ENCODE peak calls at places on chromosomes 5 and 9, in seven cellular contexts. R is HepG2, B is sigmoid colon, E is breast epithelium, G is H54, Q is esophagus squamous epithelium, S is heart left ventricle. W is an unnamed sample.
A peak's percentile ranks its signal among the peaks of the same experiment; 100 is the strongest.

GRCh38 chr5:11504794-11505193 is 399.5 kb downstream of the CTNND2 start:
- DNase-seq in B (no peak), E (no peak), Q (no peak), G (peak; percentile 9), R (no peak), S (no peak), W (no peak)

GRCh38 chr9:12889402-12890106 is 114.7 kb downstream of the LURAP1L start:
- DNase-seq in G (no peak), B (no peak), Q (no peak), R (no peak), E (no peak), S (no peak), W (no peak)

GRCh38 chr5:66242050-66242449 is 98.0 kb downstream of the SREK1 start:
- DNase-seq in R (no peak), E (no peak), S (no peak), G (peak; percentile 32), B (no peak), Q (no peak), W (no peak)

GRCh38 chr5:86880785-86881492 is 263.2 kb downstream of the COX7C start:
- DNase-seq in S (peak; percentile 31), G (peak; percentile 15), Q (no peak), E (no peak), B (no peak), R (peak; percentile 84), W (peak; percentile 13)

GRCh38 chr9:107586493-107586892 is 96.9 kb upstream of the KLF4 start:
- DNase-seq in G (no peak), S (no peak), R (no peak), E (no peak), Q (no peak), B (no peak), W (no peak)

GRCh38 chr9:111795557-111795839 is 761 bp upstream of the SHOC1 start:
- DNase-seq in E (no peak), Q (no peak), R (no peak), S (no peak), B (no peak), G (no peak), W (no peak)

GRCh38 chr5:93637697-93638096 is 54.7 kb downstream of the NR2F1 start:
- DNase-seq in Q (no peak), R (peak; percentile 7), G (no peak), E (no peak), B (no peak), S (no peak), W (no peak)

GRCh38 chr9:21933281-21933680 is 60.9 kb downstream of the CDKN2A start:
- DNase-seq in S (no peak), Q (no peak), G (no peak), E (no peak), B (no peak), R (no peak), W (no peak)

DNA sequence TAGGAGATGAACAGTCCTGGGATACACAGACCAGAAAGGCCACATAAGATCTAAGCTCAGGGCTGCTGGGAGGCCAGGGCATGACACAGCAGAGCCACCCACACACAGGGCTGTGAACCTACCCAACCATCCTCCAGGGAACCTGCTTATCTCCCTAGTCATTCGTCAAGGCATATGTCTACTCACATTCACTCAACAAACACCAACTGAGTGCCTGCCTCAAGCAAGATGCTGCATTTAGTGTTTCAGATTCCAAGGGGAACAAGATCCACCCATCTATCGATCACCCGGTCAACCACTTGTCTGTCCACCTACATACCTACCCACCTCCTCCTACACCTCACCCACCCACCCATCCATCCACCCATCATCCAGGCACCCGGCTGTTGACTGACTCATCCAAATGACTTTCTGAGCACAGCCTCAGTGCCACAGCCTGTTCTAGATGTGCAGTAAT is 1.9 kb downstream of the DPM2 start:
- DNase-seq in B (no peak), G (no peak), E (no peak), S (no peak), Q (no peak), R (no peak), W (no peak)
- TF ChIP-seq POLR2A in B (no peak), G (no peak), E (no peak), S (no peak), Q (no peak), R (peak; percentile 12), W (no peak)

DNA sequence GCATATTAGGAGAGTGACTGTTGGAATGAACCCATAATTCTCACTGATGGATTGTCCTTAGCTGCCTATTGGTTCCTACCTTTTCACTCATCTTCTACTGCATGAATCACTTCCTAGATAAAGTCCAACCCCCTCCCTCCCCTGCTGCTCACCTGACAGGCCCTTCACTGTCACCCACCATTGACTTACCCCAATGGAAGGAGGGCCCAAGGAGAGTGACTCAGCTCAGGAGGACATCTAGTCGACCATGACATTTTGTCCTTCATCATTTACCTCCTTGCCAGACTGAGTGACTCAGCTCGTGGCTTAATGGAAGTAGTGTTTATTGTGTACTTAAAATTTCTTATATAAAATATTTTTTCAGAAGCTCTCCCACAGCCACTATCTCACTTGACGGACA is 142.5 kb downstream of the MARCHF11 start:
- DNase-seq in Q (no peak), E (no peak), R (no peak), S (no peak), B (no peak), G (no peak), W (no peak)
- TF ChIP-seq POLR2A in Q (no peak), E (no peak), R (no peak), S (no peak), B (no peak), G (no peak), W (no peak)

GRCh38 chr9:137554349-137554748 is 2.7 kb downstream of the MRPL41 start:
- DNase-seq in E (no peak), S (no peak), R (no peak), Q (no peak), B (no peak), G (no peak), W (no peak)

GRCh38 chr9:137550958-137551655 is 572 bp upstream of the MRPL41 start:
- DNase-seq in E (no peak), R (peak; percentile 80), Q (no peak), G (peak; percentile 97), S (no peak), B (no peak), W (peak; percentile 36)

GRCh38 chr9:137555179-137555578 is 3.5 kb downstream of the MRPL41 start:
- DNase-seq in E (no peak), R (no peak), Q (no peak), B (no peak), S (no peak), G (no peak), W (no peak)

GRCh38 chr9:137550241-137550621 is at the start of gene PNPLA7:
- DNase-seq in Q (peak; percentile 41), S (peak; percentile 87), G (peak; percentile 98), B (peak; percentile 95), R (peak; percentile 70), E (peak; percentile 91), W (peak; percentile 94)

DNA sequence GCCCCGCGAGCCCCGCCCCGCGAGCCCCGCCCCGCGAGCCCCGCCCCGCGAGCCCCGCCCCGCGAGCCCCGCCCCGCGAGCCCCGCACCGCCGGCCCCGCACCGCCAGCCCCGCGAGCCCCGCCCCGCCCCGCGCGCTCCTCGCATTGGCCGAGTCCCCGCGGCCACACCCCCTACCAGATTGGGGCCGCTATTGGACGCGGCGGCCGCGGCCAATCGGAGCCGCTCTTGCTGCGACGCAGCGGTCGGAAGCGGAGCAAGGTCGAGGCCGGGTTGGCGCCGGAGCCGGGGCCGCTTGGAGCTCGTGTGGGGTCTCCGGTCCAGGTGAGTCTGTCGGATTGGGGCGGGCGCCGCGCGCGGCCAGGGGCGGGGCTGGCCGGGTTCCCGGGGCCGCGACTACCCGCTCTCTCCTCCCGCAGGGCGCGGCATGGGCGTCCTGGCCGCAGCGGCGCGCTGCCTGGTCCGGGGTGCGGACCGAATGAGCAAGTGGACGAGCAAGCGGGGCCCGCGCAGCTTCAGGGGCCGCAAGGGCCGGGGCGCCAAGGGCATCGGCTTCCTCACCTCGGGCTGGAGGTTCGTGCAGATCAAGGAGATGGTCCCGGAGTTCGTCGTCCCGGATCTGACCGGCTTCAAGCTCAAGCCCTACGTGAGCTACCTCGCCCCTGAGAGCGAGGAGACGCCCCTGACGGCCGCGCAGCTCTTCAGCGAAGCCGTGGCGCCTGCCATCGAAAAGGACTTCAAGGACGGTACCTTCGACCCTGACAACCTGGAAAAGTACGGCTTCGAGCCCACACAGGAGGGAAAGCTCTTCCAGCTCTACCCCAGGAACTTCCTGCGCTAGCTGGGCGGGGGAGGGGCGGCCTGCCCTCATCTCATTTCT is at the start of gene MRPL41:
- DNase-seq in Q (peak; percentile 45), E (peak; percentile 89), G (peak; percentile 98), R (peak; percentile 84), S (peak; percentile 92), B (peak; percentile 95), W (peak; percentile 86)
- TF ChIP-seq POLR2A in Q (peak; percentile 74), E (peak; percentile 45), G (peak; percentile 74), R (peak; percentile 72), S (peak; percentile 96), B (peak; percentile 65), W (peak; percentile 64)

GRCh38 chr5:109689740-109690455 is at the start of gene MAN2A1:
- DNase-seq in G (peak; percentile 53), R (peak; percentile 44), B (peak; percentile 87), Q (peak; percentile 20), S (peak; percentile 82), E (peak; percentile 75), W (peak; percentile 73)

GRCh38 chr5:109690456-109691247 is 925 bp downstream of the MAN2A1 start:
- DNase-seq in G (peak; percentile 21), B (peak; percentile 91), S (peak; percentile 80), E (peak; percentile 73), Q (no peak), R (peak; percentile 62), W (peak; percentile 73)

GRCh38 chr5:109691248-109691574 is 1.5 kb downstream of the MAN2A1 start:
- DNase-seq in B (no peak), E (no peak), Q (no peak), S (no peak), G (no peak), R (no peak), W (no peak)

GRCh38 chr5:109688647-109688998 is 1.1 kb upstream of the MAN2A1 start:
- DNase-seq in B (no peak), S (no peak), E (no peak), G (no peak), Q (no peak), R (peak; percentile 74), W (no peak)

GRCh38 chr5:109688999-109689739 is 558 bp upstream of the MAN2A1 start:
- DNase-seq in B (peak; percentile 92), R (peak; percentile 89), G (peak; percentile 74), Q (peak; percentile 15), S (peak; percentile 89), E (peak; percentile 79), W (peak; percentile 82)
- TF ChIP-seq POLR2A in B (peak; percentile 79), R (peak; percentile 92), G (peak; percentile 58), Q (no peak), S (peak; percentile 93), E (peak; percentile 39), W (peak; percentile 95)

DNA sequence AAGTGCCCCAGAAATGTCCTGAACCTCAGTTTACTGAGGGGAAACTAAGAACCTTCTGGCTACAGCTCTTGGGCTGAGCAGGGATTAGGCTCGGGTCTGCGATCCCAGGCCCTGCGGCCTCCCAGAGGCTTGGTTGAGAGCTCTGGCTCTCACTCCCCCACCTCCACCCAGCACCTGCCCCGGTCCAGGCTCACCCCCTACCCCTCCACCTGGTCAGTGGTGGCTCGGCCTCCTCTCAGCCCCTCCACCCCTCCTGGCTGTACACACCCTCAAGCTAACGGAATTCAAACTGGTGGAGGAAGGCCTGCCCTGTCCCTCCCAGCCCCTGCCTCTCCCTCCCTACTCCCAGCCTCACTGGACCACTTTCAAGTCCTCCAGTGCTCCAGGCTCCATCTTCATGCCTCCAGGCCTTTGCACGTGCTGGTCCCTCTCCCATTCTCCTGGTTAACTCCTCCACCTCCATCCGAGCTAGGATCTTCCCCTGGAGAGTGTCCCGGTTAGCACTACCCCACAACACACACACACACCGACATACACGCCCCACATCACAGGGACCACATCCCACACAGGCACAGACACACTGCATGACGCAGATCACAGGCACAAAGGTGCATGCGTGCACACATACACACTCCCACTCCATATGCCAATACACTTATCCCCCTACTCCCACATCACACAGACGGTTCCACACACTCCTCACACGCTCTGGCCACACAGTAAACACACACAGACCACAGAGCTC is 130.9 kb downstream of the C9orf50 start:
- DNase-seq in R (no peak), B (peak; percentile 74), G (no peak), Q (no peak), E (no peak), S (peak; percentile 38), W (no peak)
- TF ChIP-seq POLR2A in R (no peak), B (no peak), G (no peak), Q (no peak), E (no peak), S (no peak), W (no peak)

W was measured in prostate gland.